ENCODE peak calls at places on chromosome 6, in eight cellular contexts. One of them, this sample, is unnamed.

GRCh38 chr6:116323863-116324262 is 44.1 kb upstream of the TSPYL1 start:
- DNase-seq in GM23338: peak
- DNase-seq in uterus: no peak
- DNase-seq in mucosa of descending colon: no peak
- DNase-seq in retinal pigment epithelial cell: no peak
- DNase-seq in D721Med: no peak
- DNase-seq in CD8-positive, alpha-beta T cell: no peak
- DNase-seq in ovary: no peak
- DNase-seq in this sample: no peak

GRCh38 chr6:121849477-121849876 is 414.0 kb downstream of the GJA1 start:
- DNase-seq in CD8-positive, alpha-beta T cell: no peak
- DNase-seq in uterus: peak
- DNase-seq in D721Med: no peak
- DNase-seq in mucosa of descending colon: no peak
- DNase-seq in retinal pigment epithelial cell: no peak
- DNase-seq in ovary: peak
- DNase-seq in GM23338: peak
- DNase-seq in this sample: no peak

GRCh38 chr6:44976677-44977405 is 351.3 kb upstream of the RUNX2 start:
- DNase-seq in uterus: no peak
- DNase-seq in retinal pigment epithelial cell: no peak
- DNase-seq in D721Med: no peak
- DNase-seq in mucosa of descending colon: no peak
- DNase-seq in ovary: no peak
- DNase-seq in CD8-positive, alpha-beta T cell: no peak
- DNase-seq in GM23338: no peak
- DNase-seq in this sample: no peak

GRCh38 chr6:31970604-31971271 is 1.2 kb downstream of the DXO start:
- DNase-seq in ovary: no peak
- DNase-seq in retinal pigment epithelial cell: no peak
- DNase-seq in D721Med: no peak
- DNase-seq in mucosa of descending colon: no peak
- DNase-seq in uterus: no peak
- DNase-seq in GM23338: no peak
- DNase-seq in CD8-positive, alpha-beta T cell: no peak
- DNase-seq in this sample: no peak

GRCh38 chr6:134797400-134798113 is 152.3 kb downstream of the ALDH8A1 start:
- DNase-seq in uterus: no peak
- DNase-seq in mucosa of descending colon: no peak
- DNase-seq in CD8-positive, alpha-beta T cell: no peak
- DNase-seq in ovary: no peak
- DNase-seq in GM23338: no peak
- DNase-seq in retinal pigment epithelial cell: peak
- DNase-seq in D721Med: no peak
- DNase-seq in this sample: no peak

GRCh38 chr6:43862925-43863324 is 92.9 kb downstream of the VEGFA start:
- DNase-seq in CD8-positive, alpha-beta T cell: no peak
- DNase-seq in ovary: no peak
- DNase-seq in uterus: no peak
- DNase-seq in D721Med: no peak
- DNase-seq in mucosa of descending colon: no peak
- DNase-seq in retinal pigment epithelial cell: no peak
- DNase-seq in GM23338: no peak
- DNase-seq in this sample: no peak

GRCh38 chr6:72757926-72758325 is 136.1 kb downstream of the KCNQ5 start:
- DNase-seq in mucosa of descending colon: no peak
- DNase-seq in CD8-positive, alpha-beta T cell: no peak
- DNase-seq in retinal pigment epithelial cell: no peak
- DNase-seq in GM23338: no peak
- DNase-seq in uterus: no peak
- DNase-seq in ovary: no peak
- DNase-seq in D721Med: no peak
- DNase-seq in this sample: no peak

GRCh38 chr6:7052441-7052936 is 55.3 kb upstream of the RREB1 start:
- DNase-seq in ovary: peak
- DNase-seq in D721Med: peak
- DNase-seq in CD8-positive, alpha-beta T cell: no peak
- DNase-seq in GM23338: peak
- DNase-seq in retinal pigment epithelial cell: no peak
- DNase-seq in mucosa of descending colon: peak
- DNase-seq in uterus: peak
- DNase-seq in this sample: peak

GRCh38 chr6:136846046-136846445 is 23.7 kb downstream of the PEX7 start:
- DNase-seq in CD8-positive, alpha-beta T cell: no peak
- DNase-seq in retinal pigment epithelial cell: peak
- DNase-seq in GM23338: peak
- DNase-seq in mucosa of descending colon: no peak
- DNase-seq in D721Med: no peak
- DNase-seq in ovary: no peak
- DNase-seq in uterus: no peak
- DNase-seq in this sample: no peak

GRCh38 chr6:112332274-112332673 is 14.9 kb upstream of the RFPL4B start:
- DNase-seq in D721Med: no peak
- DNase-seq in ovary: no peak
- DNase-seq in uterus: no peak
- DNase-seq in CD8-positive, alpha-beta T cell: no peak
- DNase-seq in retinal pigment epithelial cell: no peak
- DNase-seq in mucosa of descending colon: no peak
- DNase-seq in GM23338: no peak
- DNase-seq in this sample: no peak

GRCh38 chr6:170165501-170166117 is 125.3 kb downstream of the DLL1 start:
- DNase-seq in GM23338: no peak
- DNase-seq in ovary: peak
- DNase-seq in mucosa of descending colon: peak
- DNase-seq in CD8-positive, alpha-beta T cell: no peak
- DNase-seq in uterus: peak
- DNase-seq in D721Med: no peak
- DNase-seq in retinal pigment epithelial cell: no peak
- DNase-seq in this sample: no peak

GRCh38 chr6:122381494-122382083 is 17.9 kb upstream of the HSF2 start:
- DNase-seq in ovary: peak
- DNase-seq in uterus: peak
- DNase-seq in mucosa of descending colon: no peak
- DNase-seq in D721Med: no peak
- DNase-seq in retinal pigment epithelial cell: peak
- DNase-seq in GM23338: peak
- DNase-seq in CD8-positive, alpha-beta T cell: peak
- DNase-seq in this sample: peak

GRCh38 chr6:13611715-13612114 is 3.4 kb upstream of the NOL7 start:
- DNase-seq in D721Med: no peak
- DNase-seq in CD8-positive, alpha-beta T cell: no peak
- DNase-seq in retinal pigment epithelial cell: no peak
- DNase-seq in mucosa of descending colon: no peak
- DNase-seq in uterus: no peak
- DNase-seq in ovary: no peak
- DNase-seq in GM23338: no peak
- DNase-seq in this sample: no peak

GRCh38 chr6:146420255-146420654 is 123.4 kb upstream of the RAB32 start:
- DNase-seq in CD8-positive, alpha-beta T cell: no peak
- DNase-seq in GM23338: no peak
- DNase-seq in uterus: no peak
- DNase-seq in ovary: no peak
- DNase-seq in retinal pigment epithelial cell: no peak
- DNase-seq in mucosa of descending colon: no peak
- DNase-seq in D721Med: no peak
- DNase-seq in this sample: no peak

DNA sequence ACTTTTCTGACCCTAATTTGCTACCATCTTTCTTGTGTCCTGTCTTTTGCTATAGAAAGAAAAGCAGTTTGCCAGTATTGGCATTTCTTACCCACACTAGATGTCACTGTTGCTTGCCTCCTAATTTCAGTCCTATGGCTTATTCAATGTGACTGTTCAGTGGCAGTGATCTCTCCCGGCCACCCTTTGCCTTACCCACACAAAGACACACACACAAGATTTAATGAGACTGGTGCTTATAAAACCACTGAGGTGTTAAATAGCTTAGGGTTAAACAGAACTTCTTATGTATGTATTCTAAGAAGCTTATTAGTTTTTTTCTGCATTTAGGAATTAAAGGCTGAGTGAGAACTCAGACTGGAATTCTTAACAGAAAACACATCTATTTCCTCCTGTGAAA is 233.6 kb upstream of the ASCC3 start:
- DNase-seq in D721Med: peak
- DNase-seq in ovary: no peak
- DNase-seq in CD8-positive, alpha-beta T cell: no peak
- DNase-seq in GM23338: peak
- DNase-seq in mucosa of descending colon: no peak
- DNase-seq in uterus: no peak
- DNase-seq in retinal pigment epithelial cell: peak
- DNase-seq in this sample: no peak
- TF ChIP-seq CTCF in D721Med: peak
- TF ChIP-seq CTCF in ovary: no peak
- TF ChIP-seq CTCF in CD8-positive, alpha-beta T cell: no peak
- TF ChIP-seq CTCF in GM23338: peak
- TF ChIP-seq CTCF in mucosa of descending colon: no peak
- TF ChIP-seq CTCF in uterus: no peak
- TF ChIP-seq CTCF in retinal pigment epithelial cell: peak
- TF ChIP-seq CTCF in this sample: peak

DNA sequence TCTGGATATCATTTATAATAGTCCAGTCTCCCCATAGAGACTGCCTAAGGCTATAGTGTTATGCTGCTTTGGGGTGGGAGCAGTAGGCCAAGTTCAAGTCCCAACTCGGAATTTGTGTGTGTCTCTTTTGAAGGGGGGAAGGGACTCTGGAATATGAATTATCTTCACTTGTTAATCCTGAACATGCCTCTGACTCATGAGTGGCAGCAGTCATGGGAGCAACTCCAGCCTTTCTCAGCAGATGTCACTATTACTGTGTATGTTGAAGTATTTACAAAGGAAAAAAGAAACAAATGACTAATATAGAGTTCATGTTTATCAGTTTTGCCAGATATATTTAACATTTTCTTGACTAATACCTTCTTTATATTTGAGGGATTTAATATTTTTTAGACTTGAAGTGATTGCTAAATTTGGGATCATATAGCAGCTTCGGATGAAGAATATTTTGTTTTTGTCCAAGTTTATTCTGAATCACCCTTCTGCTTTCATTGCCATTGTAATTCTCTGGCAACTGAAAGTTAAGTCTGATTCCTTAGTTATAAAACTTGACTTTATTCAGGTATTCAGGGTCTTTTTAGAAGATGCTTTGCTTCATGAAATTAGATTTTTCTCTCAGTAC is 23.4 kb downstream of the FAM217A start:
- DNase-seq in GM23338: no peak
- DNase-seq in retinal pigment epithelial cell: peak
- DNase-seq in D721Med: no peak
- DNase-seq in uterus: no peak
- DNase-seq in ovary: no peak
- DNase-seq in CD8-positive, alpha-beta T cell: no peak
- DNase-seq in mucosa of descending colon: no peak
- DNase-seq in this sample: no peak
- TF ChIP-seq CTCF in GM23338: no peak
- TF ChIP-seq CTCF in retinal pigment epithelial cell: peak
- TF ChIP-seq CTCF in D721Med: peak
- TF ChIP-seq CTCF in uterus: peak
- TF ChIP-seq CTCF in ovary: no peak
- TF ChIP-seq CTCF in CD8-positive, alpha-beta T cell: no peak
- TF ChIP-seq CTCF in mucosa of descending colon: peak
- TF ChIP-seq CTCF in this sample: peak

GRCh38 chr6:108999428-108999827 is 95.2 kb downstream of the SESN1 start:
- DNase-seq in retinal pigment epithelial cell: no peak
- DNase-seq in GM23338: no peak
- DNase-seq in CD8-positive, alpha-beta T cell: no peak
- DNase-seq in D721Med: no peak
- DNase-seq in uterus: no peak
- DNase-seq in mucosa of descending colon: no peak
- DNase-seq in ovary: no peak
- DNase-seq in this sample: no peak

GRCh38 chr6:108993876-108994275 is 100.8 kb downstream of the SESN1 start:
- DNase-seq in ovary: no peak
- DNase-seq in GM23338: peak
- DNase-seq in mucosa of descending colon: no peak
- DNase-seq in uterus: no peak
- DNase-seq in CD8-positive, alpha-beta T cell: no peak
- DNase-seq in D721Med: no peak
- DNase-seq in retinal pigment epithelial cell: no peak
- DNase-seq in this sample: no peak

GRCh38 chr6:108998460-108998859 is 96.2 kb downstream of the SESN1 start:
- DNase-seq in mucosa of descending colon: no peak
- DNase-seq in GM23338: no peak
- DNase-seq in retinal pigment epithelial cell: no peak
- DNase-seq in D721Med: no peak
- DNase-seq in uterus: no peak
- DNase-seq in CD8-positive, alpha-beta T cell: no peak
- DNase-seq in ovary: no peak
- DNase-seq in this sample: no peak

GRCh38 chr6:108996208-108996607 is 98.4 kb downstream of the SESN1 start:
- DNase-seq in retinal pigment epithelial cell: no peak
- DNase-seq in GM23338: no peak
- DNase-seq in CD8-positive, alpha-beta T cell: no peak
- DNase-seq in mucosa of descending colon: no peak
- DNase-seq in ovary: no peak
- DNase-seq in uterus: no peak
- DNase-seq in D721Med: no peak
- DNase-seq in this sample: no peak

DNA sequence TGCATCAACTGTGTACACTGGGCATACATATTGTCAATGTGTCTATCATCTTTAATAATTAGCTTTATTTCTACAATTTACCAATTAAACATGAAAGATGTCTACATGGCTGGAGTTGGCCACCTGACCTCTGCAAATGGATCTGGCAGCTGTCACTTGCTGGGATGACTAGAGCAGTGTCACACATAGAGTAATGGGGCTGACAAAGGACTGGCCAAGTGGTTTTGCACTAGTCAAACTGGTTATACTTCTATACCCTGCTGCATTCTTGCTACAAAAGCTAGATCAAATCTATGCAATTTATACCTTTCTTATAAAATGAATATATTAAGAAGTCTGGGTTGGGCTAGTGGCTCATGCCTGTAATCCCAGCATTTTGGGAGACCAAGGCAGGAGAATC is 99.3 kb downstream of the SESN1 start:
- DNase-seq in retinal pigment epithelial cell: no peak
- DNase-seq in CD8-positive, alpha-beta T cell: no peak
- DNase-seq in GM23338: no peak
- DNase-seq in D721Med: no peak
- DNase-seq in uterus: no peak
- DNase-seq in mucosa of descending colon: no peak
- DNase-seq in ovary: no peak
- DNase-seq in this sample: no peak
- TF ChIP-seq CTCF in retinal pigment epithelial cell: no peak
- TF ChIP-seq CTCF in CD8-positive, alpha-beta T cell: no peak
- TF ChIP-seq CTCF in GM23338: no peak
- TF ChIP-seq CTCF in D721Med: no peak
- TF ChIP-seq CTCF in uterus: no peak
- TF ChIP-seq CTCF in mucosa of descending colon: no peak
- TF ChIP-seq CTCF in ovary: no peak
- TF ChIP-seq CTCF in this sample: no peak

DNA sequence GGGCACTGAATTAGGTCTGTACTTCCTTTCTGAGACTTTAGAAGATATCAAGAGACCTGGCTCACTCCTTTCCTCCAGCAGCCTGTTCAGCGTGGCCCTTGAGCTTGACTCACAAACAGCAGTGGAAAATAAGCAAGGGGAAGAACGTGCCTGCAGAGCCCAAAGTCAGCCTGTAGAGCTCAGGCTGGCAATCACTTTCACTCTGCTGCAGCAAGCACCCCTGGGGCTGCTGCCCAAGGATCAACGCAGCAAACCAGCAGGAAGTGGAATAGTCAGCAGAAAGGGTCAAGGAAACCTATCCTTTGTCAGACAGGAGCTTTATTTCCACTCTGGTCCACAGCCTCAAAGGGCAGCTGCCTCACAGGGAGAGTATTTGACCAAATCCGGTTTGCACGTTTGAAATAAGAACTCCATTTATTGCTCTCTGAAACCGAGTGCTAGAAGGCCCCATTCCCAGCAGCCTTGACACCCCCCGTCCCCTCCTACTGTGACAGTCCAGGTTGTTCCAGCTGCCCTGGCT is 77.4 kb downstream of the PRDM1 start:
- DNase-seq in D721Med: no peak
- DNase-seq in ovary: no peak
- DNase-seq in uterus: peak
- DNase-seq in mucosa of descending colon: peak
- DNase-seq in CD8-positive, alpha-beta T cell: no peak
- DNase-seq in retinal pigment epithelial cell: no peak
- DNase-seq in GM23338: peak
- DNase-seq in this sample: no peak
- TF ChIP-seq CTCF in D721Med: no peak
- TF ChIP-seq CTCF in ovary: no peak
- TF ChIP-seq CTCF in uterus: no peak
- TF ChIP-seq CTCF in mucosa of descending colon: no peak
- TF ChIP-seq CTCF in CD8-positive, alpha-beta T cell: no peak
- TF ChIP-seq CTCF in retinal pigment epithelial cell: peak
- TF ChIP-seq CTCF in GM23338: no peak
- TF ChIP-seq CTCF in this sample: peak